ENCODE peak calls at places on chromosomes 3 and 15, in four cellular contexts. T, Z, M and W are unnamed samples.

GRCh38 chr15:65525622-65526021 is 4.6 kb upstream of the HACD3 start:
- DNase-seq in T (peak), Z (no peak), M (no peak), W (no peak)

GRCh38 chr3:186099178-186099577 is 9.7 kb downstream of the ETV5 start:
- DNase-seq in T (no peak), Z (no peak), M (peak), W (no peak)

GRCh38 chr15:66783327-66784124 is 81.5 kb downstream of the SMAD6 start:
- DNase-seq in T (no peak), Z (no peak), M (no peak), W (no peak)

GRCh38 chr15:78752492-78753358 is 58.5 kb downstream of the ADAMTS7 start:
- DNase-seq in T (peak), Z (no peak), M (no peak), W (no peak)

GRCh38 chr15:36775209-36775608 is 195.8 kb downstream of the CDIN1 start:
- DNase-seq in T (no peak), Z (no peak), M (no peak), W (no peak)

GRCh38 chr3:88195951-88196434 is 46.2 kb downstream of the C3orf38 start:
- DNase-seq in T (no peak), Z (no peak), M (no peak), W (no peak)

GRCh38 chr15:81897011-81897677 is 148.7 kb downstream of the MEX3B start:
- DNase-seq in T (no peak), Z (no peak), M (no peak), W (no peak)

GRCh38 chr15:56765252-56765651 is 31.9 kb upstream of the ZNF280D start:
- DNase-seq in T (no peak), Z (no peak), M (no peak), W (no peak)

GRCh38 chr3:33826688-33827087 is 28.3 kb downstream of the PDCD6IP start:
- DNase-seq in T (no peak), Z (no peak), M (no peak), W (no peak)

GRCh38 chr3:64216706-64217105 is 8.6 kb downstream of the PRICKLE2 start:
- DNase-seq in T (no peak), Z (peak), M (no peak), W (no peak)

GRCh38 chr3:177459397-177459796 is 262.1 kb upstream of the TBL1XR1 start:
- DNase-seq in T (no peak), Z (no peak), M (no peak), W (no peak)

GRCh38 chr3:99875925-99876781 is 58.5 kb downstream of the CMSS1 start:
- DNase-seq in T (peak), Z (peak), M (peak), W (peak)

GRCh38 chr15:68806220-68807105 is 14.2 kb downstream of the ANP32A start:
- DNase-seq in T (peak), Z (no peak), M (no peak), W (no peak)

GRCh38 chr3:156605686-156606605 is 51.0 kb upstream of the SSR3 start:
- DNase-seq in T (peak), Z (no peak), M (peak), W (peak)

GRCh38 chr3:179666436-179667035 is 13.7 kb downstream of the USP13 start:
- DNase-seq in T (peak), Z (no peak), M (peak), W (no peak)

GRCh38 chr3:100020876-100021644 is 93.2 kb downstream of the FILIP1L start:
- DNase-seq in T (no peak), Z (no peak), M (no peak), W (no peak)

GRCh38 chr3:139935866-139936817 is 1.2 kb downstream of the CLSTN2 start:
- DNase-seq in T (peak), Z (no peak), M (peak), W (peak)

GRCh38 chr3:105304487-105304886 is 62.2 kb upstream of the ALCAM start:
- DNase-seq in T (no peak), Z (peak), M (no peak), W (no peak)

GRCh38 chr15:52856286-52856685 is 66.2 kb upstream of the ONECUT1 start:
- DNase-seq in T (no peak), Z (no peak), M (no peak), W (no peak)
- TF ChIP-seq CTCF in T (no peak), Z (no peak), M (no peak), W (no peak)

GRCh38 chr15:70259640-70260066 is 161.9 kb upstream of the TLE3 start:
- DNase-seq in T (no peak), Z (no peak), M (no peak), W (no peak)
- TF ChIP-seq CTCF in T (no peak), Z (no peak), M (no peak), W (no peak)

GRCh38 chr3:122306622-122306953 is 18.5 kb upstream of the CSTA start:
- DNase-seq in T (no peak), Z (no peak), M (no peak), W (no peak)
- TF ChIP-seq CTCF in T (no peak), Z (no peak), M (no peak), W (no peak)

GRCh38 chr3:137300703-137301102 is 342.9 kb downstream of the IL20RB start:
- DNase-seq in T (no peak), Z (no peak), M (no peak), W (no peak)

GRCh38 chr3:137304313-137305056 is 346.7 kb downstream of the IL20RB start:
- DNase-seq in T (no peak), Z (no peak), M (peak), W (no peak)
- TF ChIP-seq CTCF in T (no peak), Z (peak), M (no peak), W (peak)

GRCh38 chr15:46502668-46503067 is 867.8 kb downstream of the SQOR start:
- DNase-seq in T (no peak), Z (no peak), M (no peak), W (no peak)
- TF ChIP-seq CTCF in T (no peak), Z (peak), M (peak), W (peak)

GRCh38 chr3:52877085-52877484 is 20.3 kb downstream of the STIMATE start:
- DNase-seq in T (no peak), Z (no peak), M (no peak), W (no peak)

GRCh38 chr3:52879581-52879980 is 17.8 kb downstream of the STIMATE start:
- DNase-seq in T (no peak), Z (no peak), M (no peak), W (no peak)

GRCh38 chr3:52880047-52880446 is 17.3 kb downstream of the STIMATE start:
- DNase-seq in T (no peak), Z (no peak), M (no peak), W (no peak)

GRCh38 chr3:52880474-52880873 is 16.9 kb downstream of the STIMATE start:
- DNase-seq in T (no peak), Z (no peak), M (no peak), W (no peak)

GRCh38 chr3:52879090-52879489 is 18.3 kb downstream of the STIMATE start:
- DNase-seq in T (no peak), Z (no peak), M (no peak), W (no peak)
- TF ChIP-seq CTCF in T (no peak), Z (no peak), M (no peak), W (no peak)